ENCODE peak calls at places on chromosomes 13 and 19, in seven cellular contexts. P, E, K, R, L, O and T are unnamed samples.

GRCh38 chr13:111120913-111121312 is 5.8 kb downstream of the ARHGEF7 start:
- ATAC-seq in R (no peak), L (no peak), O (no peak), P (no peak), K (no peak), E (no peak), T (no peak)

GRCh38 chr13:33863390-33863789 is 45.4 kb downstream of the RFC3 start:
- ATAC-seq in P (no peak), L (no peak), K (no peak), E (no peak), R (no peak), O (no peak), T (no peak)

GRCh38 chr13:74305876-74306275 is 171.7 kb upstream of the KLF12 start:
- ATAC-seq in O (no peak), P (no peak), K (no peak), R (peak; percentile 89), L (no peak), E (no peak), T (no peak)

GRCh38 chr19:55626350-55626749 is 2.0 kb upstream of the ZNF784 start:
- ATAC-seq in P (no peak), R (no peak), O (no peak), K (no peak), L (no peak), E (no peak), T (no peak)

GRCh38 chr13:49165798-49166752 is 54.1 kb upstream of the MLNR start:
- ATAC-seq in O (peak; percentile 62), K (no peak), P (no peak), R (peak; percentile 53), E (no peak), L (no peak), T (no peak)

GRCh38 chr13:53648673-53649072 is 620.1 kb downstream of the OLFM4 start:
- ATAC-seq in P (no peak), R (no peak), L (no peak), O (no peak), E (no peak), K (no peak), T (no peak)

GRCh38 chr13:20713014-20713376 is 9.5 kb downstream of the IL17D start:
- ATAC-seq in E (peak; percentile 68), O (no peak), L (no peak), R (peak; percentile 42), P (no peak), K (no peak), T (no peak)

GRCh38 chr13:20351279-20352022 is 119.3 kb upstream of the GJB6 start:
- ATAC-seq in O (no peak), K (peak; percentile 35), R (no peak), E (no peak), P (no peak), L (no peak), T (no peak)

DNA sequence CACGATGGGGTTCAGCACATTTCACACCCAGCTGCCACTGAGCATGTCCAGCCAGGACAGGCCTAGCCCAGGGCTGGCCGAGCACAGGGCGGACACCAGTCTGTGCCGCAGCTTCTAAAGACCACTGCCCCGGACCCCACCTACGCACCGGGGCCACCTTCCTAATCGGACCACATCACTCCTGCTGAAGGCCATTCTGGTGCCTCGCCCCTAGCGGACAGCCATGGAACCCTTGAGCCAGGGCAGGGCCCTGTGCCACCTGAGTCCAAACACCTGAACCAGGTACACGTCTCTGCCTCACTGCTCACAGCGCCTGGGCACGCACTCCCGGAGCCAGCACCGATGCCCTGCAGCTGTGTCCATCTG is 8.4 kb upstream of the C13orf46 start:
- ATAC-seq in P (no peak), E (no peak), O (peak; percentile 59), L (no peak), R (no peak), K (peak; percentile 18), T (peak; percentile 14)
- H3K27ac ChIP-seq in P (no peak overlapping the region), E (no peak overlapping the region), O (no peak overlapping the region), L (no peak overlapping the region), R (no peak overlapping the region), K (no peak overlapping the region), T (no peak overlapping the region)

DNA sequence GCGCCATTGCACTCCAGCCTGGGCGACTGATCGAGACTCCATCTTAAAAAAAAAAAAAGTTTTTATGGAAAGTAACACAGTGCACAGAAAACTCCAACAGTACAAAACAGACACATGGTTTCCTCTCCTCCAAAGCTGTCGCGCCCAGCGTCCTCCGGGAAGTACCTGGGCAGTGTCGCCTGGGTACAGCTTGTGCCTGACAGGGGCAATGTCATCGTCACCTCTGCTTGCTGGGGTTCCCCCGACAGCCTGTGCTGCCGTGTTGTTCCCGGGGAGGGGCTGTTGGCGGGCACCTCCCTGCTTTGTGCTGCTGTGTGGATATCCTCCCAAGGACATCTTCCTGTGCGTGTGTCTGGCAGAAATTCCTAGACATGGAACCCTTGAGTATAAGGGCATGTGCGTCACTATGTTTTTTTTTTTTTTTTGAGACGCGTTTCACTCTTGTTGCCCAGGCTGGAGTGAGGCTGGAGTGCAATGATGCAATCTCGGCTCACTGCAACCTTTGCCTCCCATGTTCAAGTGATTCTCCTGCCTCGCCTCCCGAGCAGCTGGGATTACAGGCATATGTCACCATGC is 2.4 kb upstream of the F2RL3 start:
- ATAC-seq in R (no peak), K (peak; percentile 62), L (no peak), P (no peak), O (peak; percentile 52), E (no peak), T (peak; percentile 72)
- TF ChIP-seq POLR2AphosphoS5 in R (no peak), K (peak; percentile 99), L (no peak), P (no peak), O (no peak), E (no peak), T (peak; percentile 56)

DNA sequence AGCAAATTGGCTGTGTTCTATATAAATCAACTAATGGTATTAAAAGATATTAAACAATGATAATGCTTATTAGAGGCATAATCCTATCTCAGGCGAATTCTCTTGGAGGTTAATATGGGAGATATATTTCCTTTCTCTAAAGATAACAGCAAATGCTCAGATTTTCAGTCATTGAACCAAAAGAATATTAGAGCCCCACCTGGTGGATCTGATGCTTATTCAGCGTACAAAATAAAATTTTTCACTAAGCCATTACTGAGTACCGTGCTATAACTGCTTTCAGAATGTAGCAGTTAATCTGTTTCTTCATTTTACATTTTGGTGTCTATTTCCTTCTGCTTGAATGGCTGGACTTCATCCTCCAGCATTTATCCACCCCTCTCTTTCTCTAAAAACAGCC is 143.3 kb upstream of the IPO5 start:
- ATAC-seq in K (no peak), L (no peak), E (peak; percentile 70), O (no peak), P (no peak), R (no peak), T (no peak)
- TF ChIP-seq CTCF in K (no peak), L (no peak), E (peak; percentile 61), O (peak; percentile 33), P (peak; percentile 42), R (peak; percentile 53), T (no peak)

DNA sequence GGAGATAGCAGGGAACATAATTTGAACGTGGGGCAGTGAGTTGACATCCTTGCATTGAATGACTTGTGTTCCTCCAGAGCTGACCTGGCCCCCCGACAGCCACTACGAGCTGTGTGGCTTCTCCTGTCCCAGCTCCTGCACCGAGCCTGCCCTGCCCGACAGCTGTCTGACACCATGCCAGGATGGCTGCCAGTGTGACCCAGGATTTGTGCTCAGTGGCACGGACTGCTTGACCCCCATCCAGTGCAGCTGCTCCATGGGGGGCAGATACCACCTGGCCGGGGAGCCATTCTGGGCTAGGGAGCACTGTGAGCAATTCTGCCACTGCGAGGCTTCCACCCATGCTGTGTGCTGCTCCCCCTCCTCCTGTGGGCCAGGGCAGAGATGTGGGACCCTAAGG is 29.2 kb upstream of the FXYD3 start:
- ATAC-seq in E (no peak), O (no peak), K (no peak), L (no peak), R (no peak), P (no peak), T (no peak)
- H3K27ac ChIP-seq in E (no peak overlapping the region), O (no peak overlapping the region), K (no peak overlapping the region), L (no peak overlapping the region), R (no peak overlapping the region), P (no peak overlapping the region), T (no peak overlapping the region)

DNA sequence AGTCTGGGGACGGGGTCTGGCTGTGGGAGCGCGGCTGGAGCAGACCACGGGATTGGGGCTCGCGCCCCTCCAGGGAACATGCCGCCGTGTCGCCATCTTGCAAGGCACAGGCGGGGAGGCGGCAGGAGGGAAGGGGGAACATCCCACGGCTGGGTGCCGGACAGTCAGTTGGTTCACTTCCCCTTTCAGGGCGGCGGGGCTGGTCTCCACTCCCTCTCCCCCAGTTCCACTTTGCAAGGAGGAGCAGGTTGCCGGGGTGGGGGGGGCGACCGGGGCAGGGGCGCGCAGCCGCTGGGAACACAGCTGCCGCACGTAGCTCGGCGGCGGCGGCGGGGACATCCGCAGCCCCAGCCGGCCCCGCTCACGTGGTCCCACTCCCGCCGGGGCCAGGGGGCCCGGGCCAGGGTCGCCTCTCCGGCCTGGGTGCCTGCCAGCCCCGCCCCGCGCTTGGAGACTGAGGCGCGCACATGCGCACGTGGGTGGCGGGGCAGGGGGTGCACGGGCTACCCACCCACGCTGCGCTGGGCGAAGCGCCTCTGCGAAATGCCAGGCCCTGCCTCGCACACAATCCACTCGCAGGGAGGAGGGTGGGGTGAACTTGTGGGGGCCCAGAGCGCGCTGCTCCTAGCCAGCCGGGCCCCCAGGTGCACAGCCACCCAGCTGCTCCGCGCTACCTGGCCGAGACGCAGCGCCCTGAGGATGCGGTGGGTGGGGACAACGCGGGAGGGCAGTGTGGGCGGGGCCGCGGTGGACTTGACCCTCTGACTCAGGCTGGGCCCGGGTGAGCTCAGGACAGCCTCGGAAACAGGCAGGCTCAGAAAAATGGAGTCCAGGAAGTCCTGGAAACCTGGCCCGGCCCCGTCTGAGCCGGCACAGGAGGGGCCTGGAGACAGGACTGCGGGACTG is 6.4 kb downstream of the KLF16 start:
- ATAC-seq in K (peak; percentile 65), O (peak; percentile 55), R (peak; percentile 14), L (peak; percentile 70), E (peak; percentile 43), P (peak; percentile 41), T (peak; percentile 69)
- TF ChIP-seq POLR2AphosphoS5 in K (no peak), O (no peak), R (peak; percentile 66), L (no peak), E (no peak), P (no peak), T (peak; percentile 41)

DNA sequence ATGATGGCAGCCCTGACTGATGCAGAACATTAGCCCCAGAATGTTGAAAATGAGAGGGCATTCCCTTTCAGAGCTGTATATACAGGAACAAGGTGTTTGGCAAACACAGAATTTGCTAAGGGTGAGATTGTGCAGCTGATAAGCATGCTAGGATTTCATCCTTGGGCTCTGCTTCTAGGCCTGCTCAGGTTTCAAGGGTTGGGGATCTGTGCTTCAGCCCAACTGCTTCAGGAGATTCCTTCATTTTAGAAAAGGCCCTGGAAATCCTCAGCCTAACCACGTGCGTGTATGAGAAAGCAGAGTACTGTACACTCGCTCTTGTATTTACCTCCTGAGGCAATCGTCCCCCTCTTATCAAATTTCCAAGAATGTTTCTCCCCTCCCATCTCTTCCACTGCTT is 291.6 kb upstream of the ARGLU1 start:
- ATAC-seq in K (no peak), E (no peak), R (peak; percentile 69), L (no peak), P (no peak), O (no peak), T (no peak)
- TF ChIP-seq CTCF in K (no peak), E (no peak), R (no peak), L (no peak), P (no peak), O (no peak), T (no peak)

GRCh38 chr13:71817335-71817734 is 49.7 kb downstream of the DACH1 start:
- ATAC-seq in P (no peak), K (no peak), O (no peak), L (no peak), E (no peak), R (no peak), T (no peak)
- H3K27ac ChIP-seq in P (no peak overlapping the region), K (no peak overlapping the region), O (no peak overlapping the region), L (no peak overlapping the region), E (no peak overlapping the region), R (no peak overlapping the region), T (no peak overlapping the region)

GRCh38 chr13:113129480-113129879 is 6.9 kb downstream of the F10 start:
- ATAC-seq in O (no peak), E (no peak), K (peak; percentile 16), L (no peak), P (no peak), R (peak; percentile 84), T (no peak)
- TF ChIP-seq POLR2AphosphoS5 in O (no peak), E (no peak), K (no peak), L (no peak), P (no peak), R (no peak), T (no peak)